ENCODE peak calls at places on chromosomes 16 and 17, in six cellular contexts. One of them, this sample, is unnamed.

GRCh38 chr17:61073799-61074513 is 325.7 kb upstream of the TBX2 start:
- DNase-seq in prostate gland: no peak
- DNase-seq in colonic mucosa: no peak
- DNase-seq in astrocyte: no peak
- DNase-seq in endodermal cell: no peak
- DNase-seq in breast epithelium: no peak
- DNase-seq in this sample: no peak

GRCh38 chr17:64159051-64159590 is 29.2 kb upstream of the ERN1 start:
- DNase-seq in prostate gland: peak; percentile 84
- DNase-seq in colonic mucosa: no peak
- DNase-seq in astrocyte: no peak
- DNase-seq in endodermal cell: peak; percentile 63
- DNase-seq in breast epithelium: no peak
- DNase-seq in this sample: no peak

GRCh38 chr17:17567631-17568030 is 23.9 kb downstream of the PEMT start:
- DNase-seq in prostate gland: peak; percentile 92
- DNase-seq in colonic mucosa: no peak
- DNase-seq in astrocyte: peak; percentile 8
- DNase-seq in endodermal cell: no peak
- DNase-seq in breast epithelium: peak; percentile 62
- DNase-seq in this sample: no peak

GRCh38 chr17:65170839-65171238 is 33.7 kb downstream of the RGS9 start:
- DNase-seq in prostate gland: peak; percentile 40
- DNase-seq in colonic mucosa: no peak
- DNase-seq in astrocyte: peak; percentile 42
- DNase-seq in endodermal cell: no peak
- DNase-seq in breast epithelium: peak; percentile 72
- DNase-seq in this sample: peak; percentile 48

GRCh38 chr16:77599793-77600415 is 122.4 kb upstream of the NUDT7 start:
- DNase-seq in prostate gland: peak; percentile 11
- DNase-seq in colonic mucosa: peak; percentile 32
- DNase-seq in astrocyte: peak; percentile 20
- DNase-seq in endodermal cell: peak; percentile 68
- DNase-seq in breast epithelium: no peak
- DNase-seq in this sample: no peak

GRCh38 chr17:77248216-77249054 is 107.7 kb downstream of the SEC14L1 start:
- DNase-seq in prostate gland: no peak
- DNase-seq in colonic mucosa: no peak
- DNase-seq in astrocyte: no peak
- DNase-seq in endodermal cell: no peak
- DNase-seq in breast epithelium: no peak
- DNase-seq in this sample: no peak

GRCh38 chr16:73021866-73022495 is 25.9 kb downstream of the ZFHX3 start:
- DNase-seq in prostate gland: no peak
- DNase-seq in colonic mucosa: no peak
- DNase-seq in astrocyte: no peak
- DNase-seq in endodermal cell: peak; percentile 30
- DNase-seq in breast epithelium: no peak
- DNase-seq in this sample: no peak

GRCh38 chr17:72774251-72774650 is 318.2 kb downstream of the SLC39A11 start:
- DNase-seq in prostate gland: no peak
- DNase-seq in colonic mucosa: no peak
- DNase-seq in astrocyte: no peak
- DNase-seq in endodermal cell: no peak
- DNase-seq in breast epithelium: no peak
- DNase-seq in this sample: no peak

GRCh38 chr16:54446639-54447038 is 160.1 kb upstream of the IRX3 start:
- DNase-seq in prostate gland: peak; percentile 53
- DNase-seq in colonic mucosa: no peak
- DNase-seq in astrocyte: peak; percentile 95
- DNase-seq in endodermal cell: no peak
- DNase-seq in breast epithelium: no peak
- DNase-seq in this sample: no peak

GRCh38 chr16:3797904-3798811 is 80.8 kb upstream of the TRAP1 start:
- DNase-seq in prostate gland: no peak
- DNase-seq in colonic mucosa: no peak
- DNase-seq in astrocyte: no peak
- DNase-seq in endodermal cell: no peak
- DNase-seq in breast epithelium: no peak
- DNase-seq in this sample: no peak
- H3K4me1 ChIP-seq in prostate gland: peaks cover 16% of the 10 kb centered on the region
- H3K4me1 ChIP-seq in colonic mucosa: peaks cover 5% of the 10 kb centered on the region
- H3K4me1 ChIP-seq in astrocyte: peaks cover 3% of the 10 kb centered on the region
- H3K4me1 ChIP-seq in endodermal cell: no peaks in the 10 kb centered on the region
- H3K4me1 ChIP-seq in breast epithelium: no peaks in the 10 kb centered on the region
- H3K4me1 ChIP-seq in this sample: peaks cover 7% of the 10 kb centered on the region

DNA sequence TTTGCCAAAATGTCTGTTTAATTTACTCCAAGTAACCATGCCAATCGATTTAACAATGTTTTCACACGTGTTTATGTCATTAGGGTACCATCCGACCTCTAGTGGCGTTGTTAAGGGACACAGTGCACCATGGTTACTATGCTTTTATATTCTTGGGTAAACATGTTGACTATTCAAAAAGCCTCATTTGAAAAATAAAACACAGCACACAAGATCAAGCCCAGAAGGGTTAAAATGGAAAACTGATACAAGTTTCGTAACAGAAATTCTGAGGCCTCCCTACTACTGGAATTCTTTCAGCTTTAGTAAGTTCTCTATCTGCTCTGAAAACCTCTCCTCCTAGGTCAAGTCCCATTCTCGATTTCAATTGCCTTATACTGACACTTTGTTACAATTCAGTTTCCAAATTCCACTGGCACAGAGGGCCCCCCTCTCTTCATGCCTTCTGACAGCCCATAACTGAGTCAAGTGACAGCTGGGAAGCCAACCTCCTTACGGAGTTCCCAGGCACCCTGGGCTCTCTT is 2.1 kb downstream of the CFAP20 start:
- DNase-seq in prostate gland: no peak
- DNase-seq in colonic mucosa: no peak
- DNase-seq in astrocyte: peak; percentile 39
- DNase-seq in endodermal cell: no peak
- DNase-seq in breast epithelium: no peak
- DNase-seq in this sample: no peak
- TF ChIP-seq CTCF in prostate gland: peak; percentile 40
- TF ChIP-seq CTCF in colonic mucosa: no peak
- TF ChIP-seq CTCF in astrocyte: peak; percentile 38
- TF ChIP-seq CTCF in endodermal cell: peak; percentile 59
- TF ChIP-seq CTCF in breast epithelium: no peak
- TF ChIP-seq CTCF in this sample: no peak

DNA sequence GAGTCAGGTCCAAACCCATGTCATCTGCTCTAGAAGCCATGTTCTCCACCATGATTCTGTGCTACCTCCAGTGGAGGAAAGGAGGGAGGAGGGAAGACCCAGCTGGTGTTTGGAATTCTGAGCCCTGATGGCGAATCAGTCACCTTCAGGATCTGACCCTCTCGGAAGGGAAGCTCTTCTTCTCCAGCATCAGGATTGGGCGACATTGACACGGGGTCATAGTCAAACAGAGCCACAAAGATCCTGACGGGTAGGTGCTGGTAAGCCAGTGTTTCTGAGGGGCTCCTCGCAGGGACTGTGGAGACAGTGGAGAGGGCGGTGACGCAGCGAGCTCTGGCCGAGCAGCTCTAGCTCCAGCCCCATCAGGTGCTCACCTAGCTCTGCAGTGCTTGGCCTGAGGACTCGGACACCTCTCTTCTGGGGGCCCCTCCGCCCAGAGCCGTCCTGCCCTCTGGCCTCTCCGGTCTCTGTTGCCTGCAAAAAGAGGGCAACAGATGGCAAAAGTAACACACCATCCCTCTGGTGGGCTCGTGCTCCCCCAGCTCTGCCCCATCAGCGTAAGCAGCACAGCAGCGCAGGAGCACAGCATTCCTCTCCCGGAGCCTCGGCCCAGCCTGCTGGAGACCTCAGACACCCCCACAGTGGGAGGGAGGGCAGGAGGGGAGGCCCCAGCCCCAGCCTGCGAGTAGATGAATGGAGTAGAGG is 21.0 kb downstream of the TSPOAP1 start:
- DNase-seq in prostate gland: no peak
- DNase-seq in colonic mucosa: no peak
- DNase-seq in astrocyte: no peak
- DNase-seq in endodermal cell: peak; percentile 53
- DNase-seq in breast epithelium: no peak
- DNase-seq in this sample: no peak
- H3K36me3 ChIP-seq in prostate gland: no peaks in the 10 kb centered on the region
- H3K36me3 ChIP-seq in colonic mucosa: no peaks in the 10 kb centered on the region
- H3K36me3 ChIP-seq in astrocyte: no peaks in the 10 kb centered on the region
- H3K36me3 ChIP-seq in endodermal cell: no peaks in the 10 kb centered on the region
- H3K36me3 ChIP-seq in breast epithelium: no peaks in the 10 kb centered on the region
- H3K36me3 ChIP-seq in this sample: no peaks in the 10 kb centered on the region

GRCh38 chr17:75530837-75531723 is 5.6 kb downstream of the LLGL2 start:
- DNase-seq in prostate gland: no peak
- DNase-seq in colonic mucosa: no peak
- DNase-seq in astrocyte: no peak
- DNase-seq in endodermal cell: peak; percentile 46
- DNase-seq in breast epithelium: no peak
- DNase-seq in this sample: no peak

GRCh38 chr17:75535119-75535537 is 9.6 kb downstream of the LLGL2 start:
- DNase-seq in prostate gland: no peak
- DNase-seq in colonic mucosa: peak; percentile 74
- DNase-seq in astrocyte: no peak
- DNase-seq in endodermal cell: no peak
- DNase-seq in breast epithelium: no peak
- DNase-seq in this sample: peak; percentile 72

GRCh38 chr17:75535871-75536270 is 10.4 kb downstream of the LLGL2 start:
- DNase-seq in prostate gland: no peak
- DNase-seq in colonic mucosa: no peak
- DNase-seq in astrocyte: no peak
- DNase-seq in endodermal cell: no peak
- DNase-seq in breast epithelium: no peak
- DNase-seq in this sample: no peak

GRCh38 chr17:75536401-75536800 is 10.9 kb downstream of the LLGL2 start:
- DNase-seq in prostate gland: no peak
- DNase-seq in colonic mucosa: no peak
- DNase-seq in astrocyte: no peak
- DNase-seq in endodermal cell: no peak
- DNase-seq in breast epithelium: no peak
- DNase-seq in this sample: no peak

DNA sequence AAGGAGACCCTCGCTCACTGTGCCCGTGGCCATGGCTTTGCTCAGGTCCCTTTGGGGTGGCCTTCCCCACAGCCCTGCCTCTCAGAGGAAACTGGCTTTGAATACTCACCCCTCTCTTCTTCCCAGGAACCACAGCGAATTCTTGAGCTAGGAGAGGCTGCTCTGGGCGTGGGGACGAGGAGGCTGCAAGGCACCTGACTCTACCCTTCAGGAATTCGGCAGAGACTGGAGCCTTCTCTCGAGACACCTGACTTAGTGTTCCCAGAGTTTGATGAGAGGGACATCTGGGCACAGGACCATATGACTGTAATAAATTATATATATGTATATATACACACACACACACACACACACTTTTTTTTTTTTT is 6.2 kb downstream of the LLGL2 start:
- DNase-seq in prostate gland: no peak
- DNase-seq in colonic mucosa: no peak
- DNase-seq in astrocyte: no peak
- DNase-seq in endodermal cell: peak; percentile 51
- DNase-seq in breast epithelium: no peak
- DNase-seq in this sample: no peak
- H3K4me1 ChIP-seq in prostate gland: peaks cover 2% of the 10 kb centered on the region
- H3K4me1 ChIP-seq in colonic mucosa: peaks cover 32% of the 10 kb centered on the region
- H3K4me1 ChIP-seq in astrocyte: no peaks in the 10 kb centered on the region
- H3K4me1 ChIP-seq in endodermal cell: peaks cover 7% of the 10 kb centered on the region
- H3K4me1 ChIP-seq in breast epithelium: no peaks in the 10 kb centered on the region
- H3K4me1 ChIP-seq in this sample: peaks cover 18% of the 10 kb centered on the region

This sample was measured in left lung.